ENCODE peak calls at places on chromosome 13, in seven cellular contexts. H is AG10803; A is fibroblast of pulmonary artery; U is RPMI7951; W is cardiac muscle cell; J is CD8-positive, alpha-beta memory T cell; Q is left kidney. G is an unnamed sample.

GRCh38 chr13:23793711-23794110 is 95.5 kb downstream of the MIPEP start:
- DNase-seq in H (no peak), A (no peak), U (no peak), W (no peak), J (no peak), Q (no peak), G (no peak)

GRCh38 chr13:23558675-23559536 is 11.3 kb upstream of the TNFRSF19 start:
- DNase-seq in H (peak; percentile 95), A (peak; percentile 98), U (peak; percentile 87), W (peak; percentile 40), J (no peak), Q (peak; percentile 44), G (peak; percentile 83)

GRCh38 chr13:21124853-21125252 is 51.5 kb downstream of the SKA3 start:
- DNase-seq in H (peak; percentile 39), A (peak; percentile 67), U (peak; percentile 60), W (peak; percentile 61), J (no peak), Q (peak; percentile 90), G (peak; percentile 10)

GRCh38 chr13:45219123-45219891 is 18.5 kb upstream of the KCTD4 start:
- DNase-seq in H (no peak), A (no peak), U (peak; percentile 54), W (no peak), J (no peak), Q (no peak), G (no peak)

GRCh38 chr13:113651511-113652403 is 6.2 kb downstream of the ATP4B start:
- DNase-seq in H (no peak), A (no peak), U (no peak), W (no peak), J (no peak), Q (no peak), G (no peak)

GRCh38 chr13:26010487-26011207 is 41.2 kb downstream of the SHISA2 start:
- DNase-seq in H (no peak), A (no peak), U (no peak), W (no peak), J (no peak), Q (no peak), G (no peak)

GRCh38 chr13:111472559-111473460 is 152.4 kb downstream of the TEX29 start:
- DNase-seq in H (no peak), A (no peak), U (no peak), W (no peak), J (no peak), Q (no peak), G (no peak)

GRCh38 chr13:48110132-48110868 is 15.4 kb upstream of the MED4 start:
- DNase-seq in H (no peak), A (peak; percentile 62), U (peak; percentile 67), W (no peak), J (no peak), Q (no peak), G (no peak)

GRCh38 chr13:87907202-87907601 is 236.0 kb downstream of the SLITRK5 start:
- DNase-seq in H (no peak), A (no peak), U (no peak), W (no peak), J (no peak), Q (no peak), G (no peak)

GRCh38 chr13:37640499-37640898 is 41.9 kb upstream of the POSTN start:
- DNase-seq in H (peak; percentile 81), A (peak; percentile 91), U (peak; percentile 63), W (peak; percentile 46), J (no peak), Q (peak; percentile 71), G (peak; percentile 64)

GRCh38 chr13:82758056-82758455 is 1124.2 kb downstream of the SLITRK1 start:
- DNase-seq in H (peak; percentile 17), A (peak; percentile 56), U (peak; percentile 33), W (peak; percentile 13), J (no peak), Q (peak; percentile 26), G (peak; percentile 14)

GRCh38 chr13:40806241-40806640 is 16.8 kb downstream of the SLC25A15 start:
- DNase-seq in H (no peak), A (no peak), U (no peak), W (no peak), J (no peak), Q (no peak), G (no peak)

GRCh38 chr13:73902296-73902695 is 231.9 kb downstream of the KLF12 start:
- DNase-seq in H (no peak), A (no peak), U (no peak), W (no peak), J (no peak), Q (no peak), G (no peak)

GRCh38 chr13:91058066-91058465 is 289.4 kb upstream of the MIR17HG start:
- DNase-seq in H (no peak), A (peak; percentile 19), U (no peak), W (peak; percentile 66), J (no peak), Q (peak; percentile 67), G (peak; percentile 1)

GRCh38 chr13:61187471-61187870 is 228.2 kb downstream of the PCDH20 start:
- DNase-seq in H (no peak), A (no peak), U (no peak), W (no peak), J (no peak), Q (no peak), G (no peak)

GRCh38 chr13:93814658-93815057 is 588.1 kb downstream of the GPC6 start:
- DNase-seq in H (no peak), A (no peak), U (no peak), W (no peak), J (no peak), Q (peak; percentile 5), G (no peak)

GRCh38 chr13:50732712-50733111 is 110.8 kb downstream of the DLEU7 start:
- DNase-seq in H (peak; percentile 86), A (peak; percentile 78), U (peak; percentile 90), W (no peak), J (no peak), Q (peak; percentile 18), G (peak; percentile 47)

GRCh38 chr13:27496851-27497250 is 46.5 kb upstream of the MTIF3 start:
- DNase-seq in H (no peak), A (no peak), U (no peak), W (no peak), J (no peak), Q (peak; percentile 84), G (no peak)

GRCh38 chr13:20473139-20473538 is 52.5 kb downstream of the CRYL1 start:
- DNase-seq in H (no peak), A (no peak), U (no peak), W (no peak), J (no peak), Q (no peak), G (no peak)

G was measured in brain microvascular endothelial cell.